ENCODE peak calls at places on chromosomes 7 and 10, in four cellular contexts. F is IMR-90, W is neuronal stem cell, H is mesenchymal stem cell. Q is an unnamed sample.

GRCh38 chr7:158613481-158613880 is 25.9 kb upstream of the PTPRN2 start:
- DNase-seq in H (peak), F (no peak), W (no peak), Q (no peak)

GRCh38 chr7:33793616-33794015 is 111.7 kb upstream of the BMPER start:
- DNase-seq in W (no peak), F (no peak), H (no peak), Q (no peak)

GRCh38 chr7:32154797-32155196 is 84.6 kb upstream of the PDE1C start:
- DNase-seq in F (peak), H (no peak), W (no peak), Q (no peak)

GRCh38 chr7:137656850-137657232 is 189.9 kb downstream of the DGKI start:
- DNase-seq in W (no peak), F (no peak), H (no peak), Q (no peak)

GRCh38 chr10:71889388-71889987 is 38.4 kb upstream of the PSAP start:
- DNase-seq in F (no peak), W (no peak), H (no peak), Q (peak)

GRCh38 chr10:104049497-104050250 is 36.0 kb downstream of the COL17A1 start:
- DNase-seq in F (peak), W (no peak), H (no peak), Q (no peak)

GRCh38 chr7:129864042-129864441 is 88.7 kb downstream of the UBE2H start:
- DNase-seq in H (no peak), W (no peak), F (no peak), Q (no peak)

GRCh38 chr7:2063562-2064360 is 169.0 kb downstream of the MAD1L1 start:
- DNase-seq in F (peak), W (no peak), H (peak), Q (no peak)

GRCh38 chr7:41576176-41576575 is 126.7 kb downstream of the INHBA start:
- DNase-seq in F (peak), W (no peak), H (peak), Q (no peak)

GRCh38 chr10:32386623-32387022 is 39.7 kb upstream of the EPC1 start:
- DNase-seq in H (no peak), F (peak), W (no peak), Q (no peak)

GRCh38 chr10:30510184-30510931 is 76.4 kb downstream of the MAP3K8 start:
- DNase-seq in F (peak), H (peak), W (no peak), Q (no peak)

GRCh38 chr7:48170506-48170905 is 752 bp upstream of the ABCA13 start:
- DNase-seq in F (no peak), H (no peak), W (no peak), Q (no peak)

GRCh38 chr10:99593312-99593711 is 26.9 kb downstream of the SLC25A28 start:
- DNase-seq in F (no peak), H (no peak), W (no peak), Q (no peak)

GRCh38 chr7:57370739-57371098 is 79.3 kb upstream of the ZNF716 start:
- DNase-seq in H (no peak), W (no peak), F (no peak), Q (no peak)

GRCh38 chr10:117246997-117247667 is 6.2 kb downstream of the SLC18A2 start:
- DNase-seq in F (no peak), H (no peak), W (no peak), Q (no peak)

GRCh38 chr7:43039346-43039745 is 73.1 kb upstream of the HECW1 start:
- DNase-seq in H (no peak), F (no peak), W (no peak), Q (peak)

GRCh38 chr10:120735773-120736371 is 115.3 kb upstream of the WDR11 start:
- DNase-seq in H (no peak), W (no peak), F (peak), Q (peak)

GRCh38 chr10:94053639-94053932 is 59.9 kb downstream of the PLCE1 start:
- DNase-seq in H (no peak), F (no peak), W (no peak), Q (no peak)

GRCh38 chr10:11425288-11425595 is 186.2 kb downstream of the USP6NL start:
- DNase-seq in F (no peak), W (no peak), H (peak), Q (no peak)

GRCh38 chr10:27658788-27659187 is 86.8 kb downstream of the MKX start:
- DNase-seq in W (no peak), F (peak), H (no peak), Q (no peak)

GRCh38 chr7:64997927-64998391 is 7.1 kb upstream of the ZNF117 start:
- DNase-seq in W (no peak), H (no peak), F (peak), Q (peak)

GRCh38 chr7:143901710-143902587 is at the start of gene TCAF1:
- DNase-seq in H (peak), F (peak), W (peak), Q (peak)

GRCh38 chr7:99557196-99557607 is 1.2 kb upstream of the ZNF655 start:
- DNase-seq in H (peak), W (no peak), F (peak), Q (no peak)

GRCh38 chr7:91940171-91940570 is 491 bp upstream of the AKAP9 start:
- DNase-seq in H (peak), F (no peak), W (peak), Q (peak)

GRCh38 chr7:141731476-141732149 is 6.5 kb upstream of the SSBP1 start:
- DNase-seq in F (no peak), W (no peak), H (no peak), Q (no peak)

GRCh38 chr7:49776994-49777393 is 3.6 kb downstream of the VWC2 start:
- DNase-seq in F (no peak), H (no peak), W (no peak), Q (peak)

GRCh38 chr10:96661632-96662031 is 58.7 kb downstream of the PIK3AP1 start:
- DNase-seq in H (no peak), W (no peak), F (no peak), Q (no peak)

GRCh38 chr10:87870154-87870553 is 6.7 kb downstream of the PTEN start:
- DNase-seq in W (no peak), H (no peak), F (no peak), Q (no peak)

GRCh38 chr7:26149391-26149977 is 2.5 kb upstream of the NFE2L3 start:
- DNase-seq in W (no peak), H (no peak), F (no peak), Q (no peak)

GRCh38 chr10:97321032-97321806 is 2.1 kb downstream of the FRAT1 start:
- DNase-seq in F (no peak), H (no peak), W (no peak), Q (peak)

GRCh38 chr7:47669178-47669878 is 87.4 kb upstream of the TNS3 start:
- DNase-seq in H (peak), F (peak), W (no peak), Q (peak)

GRCh38 chr10:22959292-22959691 is 31.4 kb downstream of the ARMC3 start:
- DNase-seq in H (no peak), F (no peak), W (no peak), Q (no peak)

DNA sequence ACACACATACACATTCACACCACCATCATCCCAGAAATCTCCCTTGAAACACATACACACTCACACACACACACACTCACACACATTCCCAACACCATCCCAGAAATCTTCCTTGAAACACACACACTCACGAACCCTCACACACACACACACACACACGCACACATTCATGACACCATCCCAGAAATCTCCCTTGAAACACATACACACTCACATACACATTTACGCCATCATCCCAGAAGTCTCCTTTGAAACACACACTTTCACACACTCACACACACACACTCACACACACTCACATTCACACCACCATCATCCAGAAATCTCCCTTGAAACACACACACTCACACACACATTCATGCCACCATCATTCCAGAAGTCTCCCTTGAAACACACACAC is 360 bp upstream of the OPN4 start:
- DNase-seq in F (no peak), H (no peak), W (no peak), Q (no peak)
- H2BK5ac ChIP-seq in F (peak), H (no peak), W (no peak), Q (no peak)

DNA sequence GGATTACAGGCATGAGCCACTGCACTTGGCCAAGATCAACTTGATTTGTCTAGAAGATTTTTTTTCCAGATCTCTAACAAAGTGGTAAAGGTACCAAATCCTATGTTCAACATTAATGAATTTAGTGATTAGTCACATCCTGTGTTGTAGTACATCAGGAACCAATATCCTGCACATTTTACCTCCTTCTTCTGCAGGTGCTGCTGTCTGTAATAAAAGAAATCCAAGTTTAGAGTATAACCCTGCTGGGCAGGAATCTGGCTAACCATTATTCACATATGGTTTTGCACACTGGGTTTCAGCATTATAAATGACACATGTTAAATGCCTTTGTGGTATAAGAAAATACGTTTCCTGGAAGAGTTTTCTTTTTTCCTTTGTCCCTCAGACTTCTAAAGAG is 10.8 kb downstream of the PARD3 start:
- DNase-seq in W (no peak), F (peak), H (no peak), Q (no peak)
- H3K23ac ChIP-seq in W (no peak), F (no peak), H (no peak), Q (no peak)

GRCh38 chr7:88311675-88312036 is 5.0 kb upstream of the STEAP4 start:
- DNase-seq in F (no peak), W (no peak), H (no peak), Q (no peak)

GRCh38 chr7:88309845-88310244 is 3.2 kb upstream of the STEAP4 start:
- DNase-seq in W (no peak), H (no peak), F (no peak), Q (no peak)

GRCh38 chr7:88312061-88312663 is 5.5 kb upstream of the STEAP4 start:
- DNase-seq in F (no peak), H (no peak), W (no peak), Q (no peak)

GRCh38 chr7:88314092-88314491 is 7.4 kb upstream of the STEAP4 start:
- DNase-seq in F (no peak), W (no peak), H (no peak), Q (no peak)

GRCh38 chr7:88310950-88311674 is 4.4 kb upstream of the STEAP4 start:
- DNase-seq in F (no peak), W (no peak), H (no peak), Q (no peak)
- H2AK5ac ChIP-seq in F (no peak), W (no peak), H (no peak), Q (no peak)

GRCh38 chr10:102121739-102122372 is 1.7 kb upstream of the LDB1 start:
- DNase-seq in W (no peak), F (peak), H (peak), Q (peak)

GRCh38 chr10:102120142-102120986 is at the start of gene LDB1:
- DNase-seq in W (peak), H (peak), F (peak), Q (peak)

GRCh38 chr10:102122450-102122849 is 2.3 kb upstream of the LDB1 start:
- DNase-seq in W (no peak), F (no peak), H (no peak), Q (peak)

GRCh38 chr10:102120987-102121738 is 995 bp upstream of the LDB1 start:
- DNase-seq in F (peak), H (peak), W (peak), Q (peak)

GRCh38 chr10:102123223-102123622 is 3.1 kb upstream of the LDB1 start:
- DNase-seq in W (no peak), H (no peak), F (no peak), Q (no peak)
- H2BK5ac ChIP-seq in W (no peak), H (no peak), F (no peak), Q (no peak)

GRCh38 chr10:132545659-132546367 is 8.2 kb downstream of the INPP5A start:
- DNase-seq in H (no peak), F (no peak), W (no peak), Q (no peak)

GRCh38 chr10:132542819-132543218 is 5.2 kb downstream of the INPP5A start:
- DNase-seq in W (no peak), H (no peak), F (no peak), Q (no peak)

GRCh38 chr10:132544744-132545658 is 7.4 kb downstream of the INPP5A start:
- DNase-seq in H (no peak), W (no peak), F (no peak), Q (no peak)

GRCh38 chr10:132542086-132542775 is 4.6 kb downstream of the INPP5A start:
- DNase-seq in F (no peak), H (no peak), W (no peak), Q (no peak)

DNA sequence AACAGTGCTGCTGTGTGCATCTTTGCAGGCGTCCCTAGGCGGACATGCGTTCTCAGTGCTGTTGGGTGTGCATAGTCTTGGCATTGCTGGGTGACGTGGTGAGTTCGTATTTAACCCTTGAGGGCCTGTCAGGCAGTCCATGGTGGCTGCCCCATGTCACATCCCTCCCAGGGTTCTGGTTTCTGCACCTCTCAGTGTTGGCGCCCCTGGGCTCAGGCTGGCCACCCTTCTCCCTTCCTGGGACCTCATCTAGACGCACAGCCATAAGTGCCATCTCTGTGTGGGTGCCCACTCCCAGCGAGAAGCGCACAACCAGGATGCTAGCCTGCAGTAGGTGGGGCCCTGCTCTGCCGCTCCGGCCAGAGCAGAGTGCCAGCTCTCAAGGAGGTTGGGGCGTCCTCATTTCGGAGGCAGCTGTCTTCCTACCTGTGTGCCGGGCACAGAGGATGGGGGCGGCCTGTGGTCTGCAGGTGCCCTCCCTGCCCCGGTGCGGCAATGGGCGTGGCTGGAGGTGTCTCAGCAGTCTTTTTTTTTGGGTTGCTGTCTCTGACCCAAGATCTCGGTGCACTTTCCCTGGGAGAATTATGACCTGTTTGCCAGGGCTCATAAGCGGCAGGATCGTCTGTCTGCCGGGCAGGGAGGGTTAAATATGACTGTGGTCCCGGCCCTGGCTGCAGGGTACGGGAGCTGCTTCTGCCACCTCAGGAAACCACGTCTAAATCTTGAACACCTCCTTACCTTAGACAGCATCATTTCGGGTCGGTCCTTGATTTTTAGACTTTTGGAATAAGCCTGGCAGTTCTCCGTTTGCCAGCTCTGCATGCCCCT is 6.5 kb downstream of the INPP5A start:
- DNase-seq in F (no peak), H (no peak), W (no peak), Q (no peak)
- H3K23ac ChIP-seq in F (no peak), H (no peak), W (no peak), Q (no peak)

DNA sequence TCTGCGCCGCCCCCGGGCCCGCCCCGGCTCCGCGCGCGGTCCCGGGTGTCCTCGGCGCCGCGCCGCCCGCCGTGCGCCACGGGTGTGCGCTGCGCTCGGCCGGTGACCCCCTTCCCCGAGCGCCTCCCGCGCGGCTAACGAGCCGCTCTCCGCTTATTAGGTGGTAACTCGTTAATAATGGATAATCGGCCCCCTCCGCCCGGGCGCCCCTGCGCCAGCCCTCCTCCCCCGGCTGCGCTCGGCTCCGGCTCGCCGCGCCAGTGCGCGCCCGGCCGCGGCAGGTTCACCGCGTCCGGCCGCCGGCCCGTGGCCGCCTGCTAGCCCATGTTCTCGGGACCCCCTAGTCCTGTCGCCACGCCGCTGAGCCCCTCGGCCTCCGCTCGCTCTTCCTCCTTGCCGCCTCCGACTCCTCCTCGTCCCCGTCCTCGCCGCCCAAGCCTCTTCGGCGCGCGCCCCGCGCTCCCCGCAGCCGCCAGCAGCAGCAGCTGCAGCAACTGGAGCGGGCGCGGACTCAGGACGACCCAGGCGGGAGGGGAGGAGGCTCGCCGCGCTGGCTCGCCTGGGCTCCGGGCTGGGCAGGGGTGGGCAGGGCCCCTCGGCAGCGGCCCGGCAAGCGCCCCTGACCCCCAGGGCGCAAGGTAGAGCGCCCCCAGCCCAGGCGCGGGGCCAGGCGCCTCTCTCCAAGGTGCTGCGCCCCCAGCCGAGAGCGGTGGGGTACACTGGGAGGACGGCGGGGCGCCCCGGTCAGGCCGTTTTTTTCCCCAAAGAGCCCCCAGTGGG is 568 bp upstream of the KCNMA1 start:
- DNase-seq in H (peak), F (peak), W (no peak), Q (peak)
- H2AK5ac ChIP-seq in H (no peak), F (no peak), W (no peak), Q (no peak)

GRCh38 chr7:106521115-106521514 is 139.8 kb downstream of the CCDC71L start:
- DNase-seq in H (no peak), W (no peak), F (no peak), Q (peak)

GRCh38 chr7:106524690-106525059 is 136.3 kb downstream of the CCDC71L start:
- DNase-seq in W (no peak), F (no peak), H (no peak), Q (no peak)

GRCh38 chr7:106523482-106523881 is 137.5 kb downstream of the CCDC71L start:
- DNase-seq in W (no peak), H (no peak), F (no peak), Q (no peak)

GRCh38 chr7:106521541-106521940 is 139.4 kb downstream of the CCDC71L start:
- DNase-seq in W (no peak), F (no peak), H (no peak), Q (no peak)

GRCh38 chr7:106522691-106523090 is 138.3 kb downstream of the CCDC71L start:
- DNase-seq in H (no peak), F (no peak), W (no peak), Q (no peak)
- H2BK5ac ChIP-seq in H (no peak), F (no peak), W (no peak), Q (no peak)

GRCh38 chr10:3220853-3221252 is 48.3 kb upstream of the PITRM1 start:
- DNase-seq in F (peak), H (peak), W (no peak), Q (no peak)

GRCh38 chr10:3225589-3225988 is 53.0 kb upstream of the PITRM1 start:
- DNase-seq in F (peak), W (no peak), H (peak), Q (no peak)

GRCh38 chr10:3226960-3227724 is 54.6 kb upstream of the PITRM1 start:
- DNase-seq in W (no peak), H (peak), F (peak), Q (peak)

GRCh38 chr10:3222068-3222467 is 49.5 kb upstream of the PITRM1 start:
- DNase-seq in F (no peak), H (peak), W (no peak), Q (peak)

GRCh38 chr10:3224241-3224640 is 51.7 kb upstream of the PITRM1 start:
- DNase-seq in H (no peak), W (no peak), F (no peak), Q (no peak)
- H3K23ac ChIP-seq in H (no peak), W (no peak), F (no peak), Q (no peak)

GRCh38 chr10:124375691-124376090 is 43.0 kb downstream of the OAT start:
- DNase-seq in W (no peak), H (no peak), F (no peak), Q (no peak)
- H2AK5ac ChIP-seq in W (peak), H (no peak), F (no peak), Q (no peak)

Q was measured in mesendoderm.